ENCODE peak calls at places on chromosome 4, in four cellular contexts. T is AG04450, V is AG10803, G is GM12878. O is an unnamed sample.

GRCh38 chr4:156146581-156146980 is 192.9 kb upstream of the CTSO start:
- DNase-seq in T (no peak), V (no peak), G (no peak), O (peak)

GRCh38 chr4:1990348-1990645 is 18.5 kb downstream of the NELFA start:
- DNase-seq in T (no peak), V (no peak), G (no peak), O (no peak)

GRCh38 chr4:171342646-171343045 is 470.6 kb upstream of the GALNTL6 start:
- DNase-seq in T (no peak), V (no peak), G (no peak), O (no peak)

GRCh38 chr4:139764192-139764591 is 98.6 kb downstream of the MGST2 start:
- DNase-seq in T (no peak), V (no peak), G (no peak), O (no peak)

GRCh38 chr4:85720736-85721135 is 245.8 kb downstream of the ARHGAP24 start:
- DNase-seq in T (no peak), V (peak), G (no peak), O (peak)

GRCh38 chr4:137749466-137749865 is 217.2 kb upstream of the PCDH18 start:
- DNase-seq in T (peak), V (peak), G (no peak), O (peak)

GRCh38 chr4:89022426-89023128 is 34.4 kb downstream of the FAM13A start:
- DNase-seq in T (no peak), V (no peak), G (no peak), O (peak)

GRCh38 chr4:113745724-113746123 is 15.8 kb downstream of the CAMK2D start:
- DNase-seq in T (no peak), V (no peak), G (no peak), O (no peak)

GRCh38 chr4:87807402-87807801 is 8.0 kb downstream of the IBSP start:
- DNase-seq in T (no peak), V (peak), G (no peak), O (no peak)

GRCh38 chr4:173025131-173025530 is 143.5 kb upstream of the GALNT7 start:
- DNase-seq in T (peak), V (peak), G (peak), O (peak)

GRCh38 chr4:26490111-26490979 is at the start of gene CCKAR:
- DNase-seq in T (no peak), V (no peak), G (no peak), O (peak)

GRCh38 chr4:16238304-16238703 is 12.0 kb upstream of the TAPT1 start:
- DNase-seq in T (no peak), V (no peak), G (no peak), O (no peak)

GRCh38 chr4:100981447-100982204 is 365.7 kb downstream of the PPP3CA start:
- DNase-seq in T (no peak), V (peak), G (no peak), O (peak)

GRCh38 chr4:6682862-6683590 is 10.7 kb upstream of the S100P start:
- DNase-seq in T (no peak), V (no peak), G (no peak), O (no peak)

GRCh38 chr4:173367946-173368345 is 2.8 kb upstream of the SAP30 start:
- DNase-seq in T (no peak), V (peak), G (no peak), O (peak)

GRCh38 chr4:2803624-2804448 is 11.0 kb downstream of the SH3BP2 start:
- DNase-seq in T (no peak), V (peak), G (no peak), O (no peak)

GRCh38 chr4:113646456-113646809 is 115.1 kb downstream of the CAMK2D start:
- DNase-seq in T (no peak), V (peak), G (no peak), O (peak)

GRCh38 chr4:89681219-89681618 is 155.7 kb downstream of the SNCA start:
- DNase-seq in T (no peak), V (no peak), G (no peak), O (no peak)

GRCh38 chr4:6134612-6135220 is 65.6 kb downstream of the JAKMIP1 start:
- DNase-seq in T (no peak), V (no peak), G (peak), O (no peak)

GRCh38 chr4:47640911-47641310 is 155.8 kb downstream of the ATP10D start:
- DNase-seq in T (no peak), V (peak), G (no peak), O (peak)

GRCh38 chr4:9976781-9977180 is 44.5 kb downstream of the SLC2A9 start:
- DNase-seq in T (no peak), V (no peak), G (no peak), O (no peak)

GRCh38 chr4:98558366-98558765 is 100.0 kb downstream of the TSPAN5 start:
- DNase-seq in T (no peak), V (no peak), G (no peak), O (no peak)

GRCh38 chr4:1523907-1524636 is 117.8 kb upstream of the NKX1-1 start:
- DNase-seq in T (no peak), V (no peak), G (no peak), O (no peak)

GRCh38 chr4:2820216-2820982 is 23.2 kb upstream of the ADD1 start:
- DNase-seq in T (no peak), V (no peak), G (no peak), O (no peak)

GRCh38 chr4:107034982-107035710 is 967 bp downstream of the DKK2 start:
- DNase-seq in T (no peak), V (peak), G (no peak), O (peak)

GRCh38 chr4:152095701-152096070 is 334.9 kb upstream of the GATB start:
- DNase-seq in T (no peak), V (no peak), G (no peak), O (no peak)

GRCh38 chr4:118035309-118035708 is 1.0 kb downstream of the NDST3 start:
- DNase-seq in T (no peak), V (no peak), G (no peak), O (no peak)

GRCh38 chr4:3697033-3697432 is 69.2 kb upstream of the ADRA2C start:
- DNase-seq in T (no peak), V (no peak), G (no peak), O (no peak)

GRCh38 chr4:8689741-8690140 is 97.2 kb downstream of the CPZ start:
- DNase-seq in T (no peak), V (no peak), G (no peak), O (no peak)

GRCh38 chr4:149211961-149212360 is 603.7 kb downstream of the IQCM start:
- DNase-seq in T (no peak), V (peak), G (no peak), O (no peak)

GRCh38 chr4:184383497-184384055 is 90.8 kb downstream of the IRF2 start:
- DNase-seq in T (peak), V (peak), G (no peak), O (peak)

GRCh38 chr4:95095352-95095974 is 337.7 kb downstream of the BMPR1B start:
- DNase-seq in T (no peak), V (peak), G (no peak), O (peak)

GRCh38 chr4:106365613-106366012 is 3.0 kb downstream of the GIMD1 start:
- DNase-seq in T (peak), V (peak), G (no peak), O (peak)

GRCh38 chr4:99806545-99806944 is 10.1 kb upstream of the DAPP1 start:
- DNase-seq in T (no peak), V (no peak), G (no peak), O (no peak)
- H3K4me3 ChIP-seq in T (no peak), V (no peak), G (no peak), O (no peak)

DNA sequence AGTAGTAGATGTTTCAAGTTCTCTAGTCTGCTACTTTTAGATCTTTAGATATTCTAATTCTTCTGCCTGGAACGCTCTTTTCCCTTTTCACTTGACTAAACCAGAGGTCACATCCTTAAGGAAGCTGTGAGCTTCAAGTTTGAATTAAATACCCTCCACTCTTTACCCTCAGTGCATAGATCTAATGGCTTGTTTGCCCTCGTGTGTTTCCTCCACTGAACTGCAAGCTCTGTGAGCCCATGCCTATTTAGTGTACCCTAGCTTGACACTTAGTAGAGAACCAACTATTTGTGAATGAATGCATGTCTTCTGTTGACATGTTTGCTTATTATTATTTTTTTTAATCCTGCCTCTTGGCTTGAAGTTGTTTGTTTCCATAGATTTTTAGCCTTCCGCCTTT is 138.3 kb downstream of the PDE5A start:
- DNase-seq in T (no peak), V (peak), G (no peak), O (peak)
- TF ChIP-seq CTCF in T (peak), V (peak), G (peak), O (peak)

DNA sequence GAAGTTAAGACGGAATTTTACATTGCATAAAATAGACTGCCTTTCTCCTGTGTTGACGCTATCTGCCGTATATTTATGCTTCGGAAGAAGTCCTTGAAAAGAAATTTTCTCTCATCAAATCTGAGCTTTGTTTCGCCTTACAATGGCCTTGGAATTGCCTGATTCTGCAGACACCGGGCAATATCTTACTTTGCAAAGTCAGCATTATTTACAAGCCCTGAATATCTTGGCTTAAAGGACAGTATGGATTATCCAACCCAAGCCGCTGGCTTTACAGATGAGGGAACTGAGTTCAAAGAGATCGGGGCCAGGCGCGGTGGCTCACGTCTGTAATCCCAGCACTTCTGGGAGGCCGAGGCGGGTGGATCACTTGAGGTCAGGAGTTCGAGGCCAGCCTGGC is 1.1 kb upstream of the MANBA start:
- DNase-seq in T (no peak), V (no peak), G (no peak), O (no peak)
- H3K4me3 ChIP-seq in T (no peak), V (no peak), G (peak), O (no peak)

DNA sequence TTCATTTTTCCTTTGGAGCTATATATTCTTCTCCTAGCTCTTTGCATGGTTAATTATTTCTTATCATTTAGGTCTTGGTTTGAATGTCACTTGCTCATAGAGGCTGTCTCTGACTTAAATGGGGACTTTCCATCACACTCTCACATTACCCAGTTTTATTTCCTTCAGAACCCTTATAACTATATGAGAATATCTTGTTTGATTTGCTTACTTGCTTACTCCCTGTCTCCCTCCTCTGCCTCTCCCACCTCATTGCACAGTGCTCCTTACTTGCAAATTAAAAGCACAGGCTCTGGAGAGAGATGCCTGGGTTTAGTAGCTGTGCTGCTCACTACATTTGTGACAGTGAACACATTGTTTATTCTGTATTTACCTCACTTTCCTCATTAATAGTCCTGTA is 174.6 kb downstream of the SOWAHB start:
- DNase-seq in T (no peak), V (peak), G (no peak), O (peak)
- TF ChIP-seq CTCF in T (peak), V (peak), G (no peak), O (peak)

GRCh38 chr4:52946811-52947210 is 84.7 kb downstream of the RASL11B start:
- DNase-seq in T (no peak), V (no peak), G (no peak), O (no peak)
- H3K4me3 ChIP-seq in T (no peak), V (no peak), G (no peak), O (no peak)

GRCh38 chr4:83083925-83084475 is 30.5 kb downstream of the PLAC8 start:
- DNase-seq in T (no peak), V (no peak), G (no peak), O (no peak)
- TF ChIP-seq CTCF in T (no peak), V (no peak), G (no peak), O (no peak)

O was measured in astrocyte of the spinal cord.